ENCODE peak calls at places on chromosomes 7 and 10, in four cellular contexts. O is mucosa of descending colon, J is right atrium auricular region, L is fibroblast of lung. N is an unnamed sample.

GRCh38 chr10:22620140-22620857 is 94.1 kb downstream of the PIP4K2A start:
- DNase-seq in L (peak), O (peak), J (peak), N (peak)

GRCh38 chr10:107692072-107692471 is 527.6 kb upstream of the SORCS1 start:
- DNase-seq in L (no peak), J (no peak), O (no peak), N (no peak)

GRCh38 chr10:34985823-34986222 is 104.3 kb downstream of the CUL2 start:
- DNase-seq in L (peak), J (no peak), O (no peak), N (no peak)

GRCh38 chr10:42972946-42973345 is 103.9 kb upstream of the RET start:
- DNase-seq in L (no peak), J (no peak), O (no peak), N (no peak)

GRCh38 chr7:25009271-25009670 is 29.3 kb upstream of the OSBPL3 start:
- DNase-seq in L (peak), O (no peak), J (no peak), N (peak)

GRCh38 chr7:116901143-116901542 is 38.8 kb downstream of the CAPZA2 start:
- DNase-seq in L (no peak), J (no peak), O (no peak), N (no peak)

GRCh38 chr10:28969413-28969812 is 292.1 kb downstream of the BAMBI start:
- DNase-seq in O (no peak), J (no peak), L (no peak), N (no peak)

GRCh38 chr7:99122762-99123161 is 21.1 kb downstream of the SMURF1 start:
- DNase-seq in L (no peak), O (no peak), J (no peak), N (no peak)

GRCh38 chr10:6141296-6142151 is 52.7 kb downstream of the RBM17 start:
- DNase-seq in J (no peak), O (no peak), L (peak), N (peak)

GRCh38 chr10:47257396-47258120 is 42.4 kb upstream of the GDF10 start:
- DNase-seq in J (no peak), L (peak), O (no peak), N (no peak)

GRCh38 chr7:45000096-45001032 is at the start of gene CCM2:
- DNase-seq in L (peak), J (no peak), O (no peak), N (no peak)

GRCh38 chr10:17756557-17757208 is 4.7 kb downstream of the TMEM236 start:
- DNase-seq in O (no peak), J (peak), L (no peak), N (peak)

GRCh38 chr7:17882685-17883084 is 57.6 kb downstream of the SNX13 start:
- DNase-seq in O (no peak), J (no peak), L (no peak), N (no peak)

GRCh38 chr10:129120441-129120840 is 346.6 kb upstream of the MGMT start:
- DNase-seq in J (no peak), L (no peak), O (no peak), N (no peak)

GRCh38 chr7:44411306-44411705 is 79.2 kb downstream of the NUDCD3 start:
- DNase-seq in O (no peak), J (no peak), L (no peak), N (no peak)

GRCh38 chr10:74755273-74755672 is 71.1 kb upstream of the KAT6B start:
- DNase-seq in L (no peak), J (no peak), O (no peak), N (no peak)

GRCh38 chr7:4245866-4246470 is 436.1 kb upstream of the FOXK1 start:
- DNase-seq in L (no peak), J (no peak), O (no peak), N (no peak)

GRCh38 chr7:83849135-83849534 is 200.2 kb upstream of the SEMA3E start:
- DNase-seq in J (no peak), O (no peak), L (peak), N (peak)

GRCh38 chr7:28389504-28390385 is 22.6 kb upstream of the CREB5 start:
- DNase-seq in O (no peak), J (no peak), L (peak), N (no peak)

GRCh38 chr10:25875555-25876165 is 58.4 kb upstream of the MYO3A start:
- DNase-seq in O (no peak), L (peak), J (peak), N (peak)

GRCh38 chr10:109987413-109987812 is 20.4 kb upstream of the ADD3 start:
- DNase-seq in J (no peak), L (peak), O (no peak), N (peak)

GRCh38 chr10:17418249-17418648 is 36.1 kb downstream of the ST8SIA6 start:
- DNase-seq in J (no peak), L (peak), O (no peak), N (no peak)

GRCh38 chr10:109961181-109962001 is 38.1 kb upstream of the XPNPEP1 start:
- DNase-seq in L (peak), O (no peak), J (no peak), N (peak)

GRCh38 chr10:100347568-100348195 is 649 bp downstream of the SCD start:
- DNase-seq in O (no peak), L (peak), J (no peak), N (no peak)

GRCh38 chr7:143240323-143241168 is 18.7 kb downstream of the TAS2R40 start:
- DNase-seq in J (peak), L (peak), O (no peak), N (peak)

GRCh38 chr7:117250801-117251200 is 72.1 kb downstream of the WNT2 start:
- DNase-seq in J (no peak), L (no peak), O (no peak), N (no peak)

GRCh38 chr7:101543242-101543766 is 85.8 kb downstream of the MYL10 start:
- DNase-seq in O (no peak), L (no peak), J (no peak), N (no peak)

GRCh38 chr10:30413996-30414576 is 19.9 kb upstream of the MAP3K8 start:
- DNase-seq in O (no peak), L (peak), J (no peak), N (no peak)

GRCh38 chr10:122264442-122264841 is 6.7 kb upstream of the BTBD16 start:
- DNase-seq in O (no peak), J (no peak), L (peak), N (no peak)

GRCh38 chr7:76380623-76380966 is 21.8 kb upstream of the YWHAG start:
- DNase-seq in O (no peak), J (no peak), L (no peak), N (no peak)

GRCh38 chr10:93224005-93224779 is 150.5 kb downstream of the CYP26A1 start:
- DNase-seq in J (no peak), O (no peak), L (no peak), N (no peak)

GRCh38 chr10:101291254-101292193 is 62.3 kb upstream of the LBX1 start:
- DNase-seq in L (no peak), O (no peak), J (no peak), N (no peak)

GRCh38 chr7:96282835-96283234 is 39.1 kb downstream of the SLC25A13 start:
- DNase-seq in J (no peak), O (no peak), L (no peak), N (no peak)

GRCh38 chr10:21733710-21734109 is 199.7 kb downstream of the MLLT10 start:
- DNase-seq in O (no peak), L (no peak), J (no peak), N (no peak)

DNA sequence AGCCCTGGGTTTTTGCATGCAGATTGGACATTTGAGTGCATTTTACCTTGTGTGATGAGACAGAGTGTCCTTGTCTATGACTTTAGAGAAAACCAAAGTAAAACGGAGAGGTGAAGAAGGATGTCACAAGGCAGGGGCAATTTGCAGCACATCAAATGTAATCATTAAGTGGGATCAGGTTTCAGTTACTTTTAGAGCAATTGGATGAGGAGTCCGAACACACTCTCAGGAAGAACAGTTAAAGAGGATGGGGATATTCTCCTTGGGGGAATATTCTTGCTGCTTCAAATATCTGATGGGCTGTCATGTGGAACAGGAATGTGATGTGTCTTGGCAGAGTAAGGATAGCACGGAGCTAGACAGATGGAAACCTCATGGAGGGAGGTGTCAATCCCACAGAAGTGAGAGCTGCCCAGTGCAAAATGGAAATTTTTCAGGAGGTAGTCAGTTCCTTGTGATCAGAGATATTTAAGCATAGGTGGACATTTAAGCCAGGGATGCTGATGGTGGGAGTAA is 765 bp downstream of the RAB19 start:
- DNase-seq in J (no peak), L (no peak), O (no peak), N (no peak)
- H3K4me3 ChIP-seq in J (no peak), L (no peak), O (no peak), N (no peak)

GRCh38 chr7:104482362-104483042 is 154.1 kb downstream of the LHFPL3 start:
- DNase-seq in J (no peak), O (peak), L (no peak), N (no peak)
- H3K4me3 ChIP-seq in J (no peak), O (no peak), L (no peak), N (no peak)

DNA sequence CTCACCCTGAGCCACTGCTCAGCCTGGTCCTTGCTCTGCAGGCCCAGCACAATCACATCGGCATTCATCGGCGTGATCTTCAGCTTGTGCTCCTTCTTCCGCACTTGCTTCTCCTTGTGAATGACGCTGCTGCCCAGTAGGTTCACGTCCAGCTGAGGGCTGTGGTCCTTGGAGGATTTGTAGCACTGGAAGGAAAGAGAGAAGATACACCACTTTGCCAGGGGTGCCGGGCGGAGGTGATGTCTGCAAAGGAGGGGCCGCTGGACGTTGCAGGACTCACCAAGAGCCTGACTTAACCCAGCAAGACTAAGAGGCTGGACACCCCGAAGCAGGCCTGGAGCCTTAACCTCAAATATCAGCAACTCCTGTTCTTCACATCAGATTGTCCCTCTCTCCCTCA is 74.8 kb downstream of the VWA2 start:
- DNase-seq in O (no peak), L (no peak), J (no peak), N (no peak)
- H3K4me3 ChIP-seq in O (no peak), L (no peak), J (no peak), N (no peak)

GRCh38 chr7:43362652-43363428 is 220.1 kb upstream of the STK17A start:
- DNase-seq in J (no peak), O (no peak), L (peak), N (peak)

GRCh38 chr7:43364391-43364790 is 218.5 kb upstream of the STK17A start:
- DNase-seq in L (no peak), J (no peak), O (no peak), N (no peak)

DNA sequence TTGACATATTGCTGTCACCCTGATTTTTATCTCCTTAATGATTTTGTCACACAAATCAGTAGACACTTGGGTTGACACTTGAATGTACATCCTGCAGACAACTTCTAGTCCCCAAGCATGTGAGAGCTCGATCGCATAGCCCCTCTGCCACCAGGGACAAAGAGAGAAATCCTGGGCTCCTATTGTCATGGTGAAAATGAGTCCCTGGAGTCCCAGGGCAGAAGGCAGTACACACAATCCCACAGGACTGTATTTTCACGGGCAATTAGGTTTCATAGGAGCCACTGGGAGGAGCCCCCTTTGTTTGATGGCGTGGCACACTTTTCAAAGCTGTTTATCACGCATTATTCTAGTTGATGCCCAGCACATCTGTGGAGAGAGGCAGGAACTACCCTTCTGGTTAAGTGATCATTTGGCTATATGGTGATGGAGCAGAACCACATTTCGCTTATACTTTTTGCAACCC is 219.4 kb upstream of the STK17A start:
- DNase-seq in J (no peak), O (no peak), L (no peak), N (no peak)
- H3K4me3 ChIP-seq in J (no peak), O (no peak), L (no peak), N (no peak)

GRCh38 chr10:1045415-1045814 is 3.5 kb downstream of the IDI1 start:
- DNase-seq in J (no peak), L (no peak), O (no peak), N (no peak)
- H3K4me3 ChIP-seq in J (no peak), L (no peak), O (no peak), N (peak)

DNA sequence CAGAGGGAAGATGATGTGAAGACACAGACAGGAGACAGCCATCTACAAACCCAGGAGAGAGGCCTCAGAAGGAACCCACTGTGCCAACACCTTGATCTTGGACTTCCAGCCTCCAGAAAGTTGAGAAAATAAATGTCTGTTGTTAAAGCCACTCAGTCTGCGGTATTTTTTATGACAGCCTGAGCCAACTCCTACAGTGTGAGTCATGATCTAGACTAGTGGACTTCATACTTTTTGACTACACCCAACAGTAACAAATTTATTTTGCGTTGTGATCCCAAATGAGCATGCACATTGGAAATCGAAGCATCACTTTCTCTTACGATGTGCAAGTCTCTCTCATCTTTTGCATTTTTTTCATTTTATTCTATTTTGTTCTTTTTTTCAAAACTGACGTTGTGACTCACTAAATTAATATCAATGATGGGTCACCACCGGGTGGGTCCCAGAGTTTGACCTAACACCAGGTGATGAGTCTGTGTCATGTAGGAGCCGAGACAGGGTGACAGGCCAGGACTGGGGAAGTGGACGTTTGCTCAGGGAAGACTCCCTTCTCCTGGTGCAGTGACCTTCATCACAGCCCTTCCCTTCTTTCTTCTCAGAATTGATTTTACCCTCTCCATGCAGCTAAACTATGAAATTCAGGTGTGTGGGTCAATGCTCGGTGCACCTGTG is 28.9 kb downstream of the PHYH start:
- DNase-seq in J (no peak), O (no peak), L (peak), N (no peak)
- H3K4me3 ChIP-seq in J (no peak), O (no peak), L (no peak), N (no peak)